ENCODE peak calls at places on chromosomes 1 and 21, in seven cellular contexts. One of them, this sample, is unnamed.

GRCh38 chr1:2530501-2531361 is 668 bp upstream of the HES5 start:
- DNase-seq in HTR-8/SVneo: no peak
- DNase-seq in Right ventricle myocardium superior: no peak
- DNase-seq in stimulated activated CD4-positive, alpha-beta T cell treated with anti-CD3 and anti-CD28 coated beads, Interleukin-1b, Interleukin-23, amount 100 ng/mL, for 1 hour: no peak
- DNase-seq in germinal center: no peak
- DNase-seq in NCI-H345: peak
- DNase-seq in NCI-H1105: peak
- DNase-seq in this sample: peak

GRCh38 chr1:222940903-222941302 is 126.1 kb downstream of the DISP1 start:
- DNase-seq in HTR-8/SVneo: no peak
- DNase-seq in Right ventricle myocardium superior: no peak
- DNase-seq in stimulated activated CD4-positive, alpha-beta T cell treated with anti-CD3 and anti-CD28 coated beads, Interleukin-1b, Interleukin-23, amount 100 ng/mL, for 1 hour: no peak
- DNase-seq in germinal center: no peak
- DNase-seq in NCI-H345: no peak
- DNase-seq in NCI-H1105: no peak
- DNase-seq in this sample: no peak

GRCh38 chr1:27382950-27383627 is at the start of gene CD164L2:
- DNase-seq in HTR-8/SVneo: no peak
- DNase-seq in Right ventricle myocardium superior: no peak
- DNase-seq in stimulated activated CD4-positive, alpha-beta T cell treated with anti-CD3 and anti-CD28 coated beads, Interleukin-1b, Interleukin-23, amount 100 ng/mL, for 1 hour: no peak
- DNase-seq in germinal center: peak
- DNase-seq in NCI-H345: peak
- DNase-seq in NCI-H1105: no peak
- DNase-seq in this sample: peak

GRCh38 chr1:218711021-218711420 is 365.9 kb downstream of the TGFB2 start:
- DNase-seq in HTR-8/SVneo: peak
- DNase-seq in Right ventricle myocardium superior: no peak
- DNase-seq in stimulated activated CD4-positive, alpha-beta T cell treated with anti-CD3 and anti-CD28 coated beads, Interleukin-1b, Interleukin-23, amount 100 ng/mL, for 1 hour: no peak
- DNase-seq in germinal center: no peak
- DNase-seq in NCI-H345: no peak
- DNase-seq in NCI-H1105: no peak
- DNase-seq in this sample: no peak

GRCh38 chr1:197771904-197772561 is 3.2 kb downstream of the DENND1B start:
- DNase-seq in HTR-8/SVneo: no peak
- DNase-seq in Right ventricle myocardium superior: no peak
- DNase-seq in stimulated activated CD4-positive, alpha-beta T cell treated with anti-CD3 and anti-CD28 coated beads, Interleukin-1b, Interleukin-23, amount 100 ng/mL, for 1 hour: no peak
- DNase-seq in germinal center: no peak
- DNase-seq in NCI-H345: no peak
- DNase-seq in NCI-H1105: no peak
- DNase-seq in this sample: no peak

GRCh38 chr1:232793944-232794343 is 11.3 kb upstream of the MAP10 start:
- DNase-seq in HTR-8/SVneo: peak
- DNase-seq in Right ventricle myocardium superior: no peak
- DNase-seq in stimulated activated CD4-positive, alpha-beta T cell treated with anti-CD3 and anti-CD28 coated beads, Interleukin-1b, Interleukin-23, amount 100 ng/mL, for 1 hour: no peak
- DNase-seq in germinal center: no peak
- DNase-seq in NCI-H345: peak
- DNase-seq in NCI-H1105: no peak
- DNase-seq in this sample: peak

GRCh38 chr1:25661043-25661807 is 44.6 kb downstream of the MAN1C1 start:
- DNase-seq in HTR-8/SVneo: no peak
- DNase-seq in Right ventricle myocardium superior: no peak
- DNase-seq in stimulated activated CD4-positive, alpha-beta T cell treated with anti-CD3 and anti-CD28 coated beads, Interleukin-1b, Interleukin-23, amount 100 ng/mL, for 1 hour: no peak
- DNase-seq in germinal center: no peak
- DNase-seq in NCI-H345: no peak
- DNase-seq in NCI-H1105: no peak
- DNase-seq in this sample: no peak

GRCh38 chr1:94125551-94126514 is 4.9 kb upstream of the ABCA4 start:
- DNase-seq in HTR-8/SVneo: no peak
- DNase-seq in Right ventricle myocardium superior: no peak
- DNase-seq in stimulated activated CD4-positive, alpha-beta T cell treated with anti-CD3 and anti-CD28 coated beads, Interleukin-1b, Interleukin-23, amount 100 ng/mL, for 1 hour: no peak
- DNase-seq in germinal center: no peak
- DNase-seq in NCI-H345: no peak
- DNase-seq in NCI-H1105: no peak
- DNase-seq in this sample: no peak

GRCh38 chr1:117447661-117448060 is 80.4 kb downstream of the MAN1A2 start:
- DNase-seq in HTR-8/SVneo: no peak
- DNase-seq in Right ventricle myocardium superior: no peak
- DNase-seq in stimulated activated CD4-positive, alpha-beta T cell treated with anti-CD3 and anti-CD28 coated beads, Interleukin-1b, Interleukin-23, amount 100 ng/mL, for 1 hour: no peak
- DNase-seq in germinal center: no peak
- DNase-seq in NCI-H345: no peak
- DNase-seq in NCI-H1105: no peak
- DNase-seq in this sample: no peak

GRCh38 chr1:235199441-235199840 is 38.4 kb upstream of the RBM34 start:
- DNase-seq in HTR-8/SVneo: peak
- DNase-seq in Right ventricle myocardium superior: no peak
- DNase-seq in stimulated activated CD4-positive, alpha-beta T cell treated with anti-CD3 and anti-CD28 coated beads, Interleukin-1b, Interleukin-23, amount 100 ng/mL, for 1 hour: no peak
- DNase-seq in germinal center: no peak
- DNase-seq in NCI-H345: no peak
- DNase-seq in NCI-H1105: no peak
- DNase-seq in this sample: no peak

GRCh38 chr1:30294508-30294907 is 428.9 kb downstream of the MATN1 start:
- DNase-seq in HTR-8/SVneo: no peak
- DNase-seq in Right ventricle myocardium superior: no peak
- DNase-seq in stimulated activated CD4-positive, alpha-beta T cell treated with anti-CD3 and anti-CD28 coated beads, Interleukin-1b, Interleukin-23, amount 100 ng/mL, for 1 hour: no peak
- DNase-seq in germinal center: no peak
- DNase-seq in NCI-H345: no peak
- DNase-seq in NCI-H1105: no peak
- DNase-seq in this sample: no peak

GRCh38 chr1:71561729-71562128 is 480.9 kb upstream of the ZRANB2 start:
- DNase-seq in HTR-8/SVneo: no peak
- DNase-seq in Right ventricle myocardium superior: no peak
- DNase-seq in stimulated activated CD4-positive, alpha-beta T cell treated with anti-CD3 and anti-CD28 coated beads, Interleukin-1b, Interleukin-23, amount 100 ng/mL, for 1 hour: no peak
- DNase-seq in germinal center: no peak
- DNase-seq in NCI-H345: no peak
- DNase-seq in NCI-H1105: no peak
- DNase-seq in this sample: no peak

GRCh38 chr1:222994506-222995229 is 148.4 kb downstream of the TLR5 start:
- DNase-seq in HTR-8/SVneo: no peak
- DNase-seq in Right ventricle myocardium superior: no peak
- DNase-seq in stimulated activated CD4-positive, alpha-beta T cell treated with anti-CD3 and anti-CD28 coated beads, Interleukin-1b, Interleukin-23, amount 100 ng/mL, for 1 hour: no peak
- DNase-seq in germinal center: no peak
- DNase-seq in NCI-H345: no peak
- DNase-seq in NCI-H1105: no peak
- DNase-seq in this sample: no peak

GRCh38 chr1:203278087-203278884 is 27.0 kb upstream of the BTG2 start:
- DNase-seq in HTR-8/SVneo: peak
- DNase-seq in Right ventricle myocardium superior: peak
- DNase-seq in stimulated activated CD4-positive, alpha-beta T cell treated with anti-CD3 and anti-CD28 coated beads, Interleukin-1b, Interleukin-23, amount 100 ng/mL, for 1 hour: no peak
- DNase-seq in germinal center: no peak
- DNase-seq in NCI-H345: no peak
- DNase-seq in NCI-H1105: no peak
- DNase-seq in this sample: peak

GRCh38 chr1:243354511-243355153 is 98.8 kb downstream of the SDCCAG8 start:
- DNase-seq in HTR-8/SVneo: no peak
- DNase-seq in Right ventricle myocardium superior: no peak
- DNase-seq in stimulated activated CD4-positive, alpha-beta T cell treated with anti-CD3 and anti-CD28 coated beads, Interleukin-1b, Interleukin-23, amount 100 ng/mL, for 1 hour: no peak
- DNase-seq in germinal center: no peak
- DNase-seq in NCI-H345: no peak
- DNase-seq in NCI-H1105: no peak
- DNase-seq in this sample: no peak

GRCh38 chr21:46569071-46569470 is 35.8 kb downstream of the S100B start:
- DNase-seq in HTR-8/SVneo: no peak
- DNase-seq in Right ventricle myocardium superior: no peak
- DNase-seq in stimulated activated CD4-positive, alpha-beta T cell treated with anti-CD3 and anti-CD28 coated beads, Interleukin-1b, Interleukin-23, amount 100 ng/mL, for 1 hour: no peak
- DNase-seq in germinal center: no peak
- DNase-seq in NCI-H345: no peak
- DNase-seq in NCI-H1105: no peak
- DNase-seq in this sample: no peak

GRCh38 chr1:234605983-234606730 is 3.8 kb downstream of the IRF2BP2 start:
- DNase-seq in HTR-8/SVneo: no peak
- DNase-seq in Right ventricle myocardium superior: peak
- DNase-seq in stimulated activated CD4-positive, alpha-beta T cell treated with anti-CD3 and anti-CD28 coated beads, Interleukin-1b, Interleukin-23, amount 100 ng/mL, for 1 hour: no peak
- DNase-seq in germinal center: peak
- DNase-seq in NCI-H345: peak
- DNase-seq in NCI-H1105: peak
- DNase-seq in this sample: peak

GRCh38 chr1:116906812-116907211 is 2.9 kb upstream of the PTGFRN start:
- DNase-seq in HTR-8/SVneo: no peak
- DNase-seq in Right ventricle myocardium superior: no peak
- DNase-seq in stimulated activated CD4-positive, alpha-beta T cell treated with anti-CD3 and anti-CD28 coated beads, Interleukin-1b, Interleukin-23, amount 100 ng/mL, for 1 hour: no peak
- DNase-seq in germinal center: no peak
- DNase-seq in NCI-H345: no peak
- DNase-seq in NCI-H1105: no peak
- DNase-seq in this sample: no peak

GRCh38 chr1:153945131-153945794 is 1.3 kb downstream of the DENND4B start:
- DNase-seq in HTR-8/SVneo: no peak
- DNase-seq in Right ventricle myocardium superior: peak
- DNase-seq in stimulated activated CD4-positive, alpha-beta T cell treated with anti-CD3 and anti-CD28 coated beads, Interleukin-1b, Interleukin-23, amount 100 ng/mL, for 1 hour: no peak
- DNase-seq in germinal center: peak
- DNase-seq in NCI-H345: peak
- DNase-seq in NCI-H1105: no peak
- DNase-seq in this sample: peak

GRCh38 chr1:63405021-63405420 is 37.6 kb downstream of the ALG6 start:
- DNase-seq in HTR-8/SVneo: no peak
- DNase-seq in Right ventricle myocardium superior: no peak
- DNase-seq in stimulated activated CD4-positive, alpha-beta T cell treated with anti-CD3 and anti-CD28 coated beads, Interleukin-1b, Interleukin-23, amount 100 ng/mL, for 1 hour: no peak
- DNase-seq in germinal center: no peak
- DNase-seq in NCI-H345: no peak
- DNase-seq in NCI-H1105: no peak
- DNase-seq in this sample: no peak

GRCh38 chr1:151510614-151510956 is 602 bp upstream of the CGN start:
- DNase-seq in HTR-8/SVneo: no peak
- DNase-seq in Right ventricle myocardium superior: no peak
- DNase-seq in stimulated activated CD4-positive, alpha-beta T cell treated with anti-CD3 and anti-CD28 coated beads, Interleukin-1b, Interleukin-23, amount 100 ng/mL, for 1 hour: no peak
- DNase-seq in germinal center: no peak
- DNase-seq in NCI-H345: no peak
- DNase-seq in NCI-H1105: no peak
- DNase-seq in this sample: no peak

GRCh38 chr1:10380594-10381275 is 18.1 kb upstream of the PGD start:
- DNase-seq in HTR-8/SVneo: no peak
- DNase-seq in Right ventricle myocardium superior: no peak
- DNase-seq in stimulated activated CD4-positive, alpha-beta T cell treated with anti-CD3 and anti-CD28 coated beads, Interleukin-1b, Interleukin-23, amount 100 ng/mL, for 1 hour: no peak
- DNase-seq in germinal center: no peak
- DNase-seq in NCI-H345: no peak
- DNase-seq in NCI-H1105: no peak
- DNase-seq in this sample: no peak

GRCh38 chr1:27321813-27322568 is at the start of gene TMEM222:
- DNase-seq in HTR-8/SVneo: peak
- DNase-seq in Right ventricle myocardium superior: peak
- DNase-seq in stimulated activated CD4-positive, alpha-beta T cell treated with anti-CD3 and anti-CD28 coated beads, Interleukin-1b, Interleukin-23, amount 100 ng/mL, for 1 hour: peak
- DNase-seq in germinal center: peak
- DNase-seq in NCI-H345: peak
- DNase-seq in NCI-H1105: peak
- DNase-seq in this sample: peak

GRCh38 chr1:211356723-211357418 is 30.2 kb downstream of the TRAF5 start:
- DNase-seq in HTR-8/SVneo: no peak
- DNase-seq in Right ventricle myocardium superior: no peak
- DNase-seq in stimulated activated CD4-positive, alpha-beta T cell treated with anti-CD3 and anti-CD28 coated beads, Interleukin-1b, Interleukin-23, amount 100 ng/mL, for 1 hour: no peak
- DNase-seq in germinal center: no peak
- DNase-seq in NCI-H345: no peak
- DNase-seq in NCI-H1105: no peak
- DNase-seq in this sample: no peak